ENCODE peak calls at places on chromosomes 3 and 15, in six cellular contexts. C, T, G, B, O and Q are unnamed samples.

GRCh38 chr3:67688231-67688630 is 33.8 kb upstream of the SUCLG2 start:
- DNase-seq in C (no peak), T (no peak), G (no peak), B (no peak), O (no peak), Q (no peak)

GRCh38 chr15:82995938-82996337 is 9.9 kb downstream of the RAMAC start:
- DNase-seq in C (no peak), T (no peak), G (no peak), B (no peak), O (no peak), Q (no peak)

GRCh38 chr3:12345141-12345561 is 56.3 kb downstream of the PPARG start:
- DNase-seq in C (no peak), T (no peak), G (no peak), B (no peak), O (no peak), Q (no peak)

GRCh38 chr15:67746022-67746421 is 79.3 kb upstream of the SKOR1 start:
- DNase-seq in C (no peak), T (no peak), G (no peak), B (no peak), O (no peak), Q (no peak)

GRCh38 chr3:35908366-35909232 is 269.3 kb downstream of the ARPP21 start:
- DNase-seq in C (peak; percentile 44), T (peak; percentile 1), G (peak; percentile 9), B (peak; percentile 32), O (peak; percentile 85), Q (no peak)

GRCh38 chr3:100710355-100711198 is 1.3 kb downstream of the TFG start:
- DNase-seq in C (peak; percentile 58), T (peak; percentile 32), G (peak; percentile 34), B (peak; percentile 45), O (peak; percentile 55), Q (peak; percentile 40)

GRCh38 chr15:27956285-27956684 is 142.8 kb downstream of the OCA2 start:
- DNase-seq in C (no peak), T (no peak), G (no peak), B (no peak), O (no peak), Q (no peak)

GRCh38 chr15:101206173-101206572 is 45.7 kb downstream of the CHSY1 start:
- DNase-seq in C (no peak), T (no peak), G (no peak), B (no peak), O (no peak), Q (no peak)

GRCh38 chr3:18189651-18190050 is 235.5 kb downstream of the SATB1 start:
- DNase-seq in C (no peak), T (no peak), G (no peak), B (no peak), O (no peak), Q (no peak)

GRCh38 chr3:74067296-74067695 is 442.6 kb upstream of the PDZRN3 start:
- DNase-seq in C (no peak), T (no peak), G (no peak), B (no peak), O (no peak), Q (no peak)

GRCh38 chr3:162130582-162130981 is 634.0 kb downstream of the OTOL1 start:
- DNase-seq in C (no peak), T (no peak), G (no peak), B (no peak), O (no peak), Q (no peak)

GRCh38 chr3:153029350-153029749 is 132.7 kb upstream of the RAP2B start:
- DNase-seq in C (no peak), T (no peak), G (no peak), B (peak; percentile 42), O (no peak), Q (no peak)

GRCh38 chr15:87755226-87755625 is 501.3 kb downstream of the NTRK3 start:
- DNase-seq in C (no peak), T (no peak), G (no peak), B (no peak), O (no peak), Q (no peak)

GRCh38 chr3:10600159-10601125 is 95.1 kb upstream of the ATP2B2 start:
- DNase-seq in C (no peak), T (no peak), G (no peak), B (no peak), O (no peak), Q (no peak)

GRCh38 chr3:15616053-15616452 is 14.5 kb downstream of the BTD start:
- DNase-seq in C (no peak), T (no peak), G (no peak), B (no peak), O (no peak), Q (no peak)

GRCh38 chr3:15610083-15610482 is 8.5 kb downstream of the BTD start:
- DNase-seq in C (peak; percentile 63), T (no peak), G (no peak), B (no peak), O (no peak), Q (no peak)

GRCh38 chr3:15611018-15611417 is 9.5 kb downstream of the BTD start:
- DNase-seq in C (no peak), T (no peak), G (no peak), B (no peak), O (no peak), Q (no peak)

GRCh38 chr3:15612001-15612400 is 10.5 kb downstream of the BTD start:
- DNase-seq in C (no peak), T (no peak), G (no peak), B (no peak), O (no peak), Q (no peak)

DNA sequence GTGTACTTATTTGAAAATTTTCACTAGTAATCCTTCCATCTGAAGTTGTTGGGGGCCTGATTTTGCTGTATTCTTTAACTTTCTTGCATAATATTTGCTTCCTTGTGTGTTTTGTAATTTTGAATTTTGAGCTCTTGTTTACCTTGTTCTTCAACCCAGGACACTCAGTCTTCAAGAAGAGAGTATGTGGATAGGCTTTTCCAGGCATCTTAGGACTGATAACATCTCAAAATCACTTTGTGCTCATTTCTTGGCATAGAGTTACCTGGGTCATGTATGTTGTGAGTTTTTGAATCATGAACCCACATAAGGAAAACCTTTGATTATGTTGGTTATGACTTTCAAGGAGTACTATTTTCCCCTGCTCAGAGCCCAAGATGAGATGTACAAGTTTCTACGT is 13.4 kb downstream of the BTD start:
- DNase-seq in C (no peak), T (no peak), G (no peak), B (no peak), O (no peak), Q (no peak)
- TF ChIP-seq POLR2A in C (no peak), T (no peak), G (no peak), B (no peak), O (no peak), Q (no peak)

GRCh38 chr15:38391186-38391585 is 62.7 kb upstream of the FAM98B start:
- DNase-seq in C (no peak), T (no peak), G (no peak), B (no peak), O (no peak), Q (no peak)

DNA sequence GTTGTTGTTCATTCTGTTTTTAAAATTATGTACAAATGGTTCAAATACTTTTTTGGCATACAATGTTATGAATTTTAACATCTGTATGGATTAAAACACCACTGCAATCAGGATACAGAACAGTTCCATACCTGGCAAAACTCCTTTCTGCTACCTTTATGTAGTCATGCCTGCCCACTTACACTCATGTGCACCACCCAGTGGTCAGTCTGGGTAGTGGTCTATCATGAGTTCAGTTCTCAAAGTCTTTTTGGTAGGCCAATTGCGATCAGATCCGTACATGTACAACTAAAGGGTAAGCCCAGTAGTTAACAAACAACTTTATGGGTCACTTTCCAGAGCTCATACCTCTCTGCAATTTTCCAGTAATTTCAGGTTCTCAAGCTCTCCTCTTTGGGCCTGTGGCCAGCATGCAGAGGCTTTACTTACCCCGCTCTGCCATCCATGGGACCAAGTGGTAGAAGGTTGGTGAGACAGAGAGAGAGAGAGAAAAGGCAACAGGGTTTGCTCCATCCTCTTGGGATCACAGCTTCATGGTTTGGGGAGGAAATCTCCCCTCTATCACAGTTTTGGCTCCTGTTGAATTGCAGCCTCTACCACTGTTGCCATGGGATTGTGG is 63.9 kb upstream of the FAM98B start:
- DNase-seq in C (peak; percentile 58), T (no peak), G (peak; percentile 15), B (peak; percentile 55), O (peak; percentile 89), Q (no peak)
- TF ChIP-seq TAF1 in C (no peak), T (no peak), G (no peak), B (no peak), O (no peak), Q (no peak)

GRCh38 chr3:126200534-126200933 is 20.1 kb upstream of the ALDH1L1 start:
- DNase-seq in C (no peak), T (no peak), G (no peak), B (no peak), O (no peak), Q (no peak)

GRCh38 chr3:126199256-126199655 is 18.9 kb upstream of the ALDH1L1 start:
- DNase-seq in C (no peak), T (no peak), G (no peak), B (no peak), O (no peak), Q (no peak)

GRCh38 chr3:126194713-126195305 is 14.4 kb upstream of the ALDH1L1 start:
- DNase-seq in C (no peak), T (no peak), G (no peak), B (no peak), O (no peak), Q (no peak)

GRCh38 chr3:126197854-126198584 is 17.6 kb upstream of the ALDH1L1 start:
- DNase-seq in C (peak; percentile 62), T (peak; percentile 41), G (no peak), B (peak; percentile 28), O (peak; percentile 81), Q (peak; percentile 29)

DNA sequence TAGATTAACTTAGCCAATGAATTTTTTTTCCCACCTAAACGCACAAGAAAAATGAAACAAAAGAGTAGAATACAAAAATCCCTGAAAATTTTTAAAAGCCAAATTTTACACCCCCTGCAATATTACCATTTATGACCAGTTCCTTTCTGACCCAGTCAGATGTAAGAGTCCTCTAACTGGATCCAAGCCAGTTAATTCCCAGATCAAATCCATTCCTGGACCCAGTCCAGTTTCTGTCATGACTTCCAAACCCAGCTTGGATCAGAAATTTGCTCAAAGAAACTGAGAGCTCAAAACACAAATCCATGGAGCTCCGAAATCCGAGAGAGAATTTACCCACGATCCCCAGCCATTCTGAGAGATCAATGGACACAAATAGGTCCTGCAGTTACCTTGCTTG is 17.0 kb upstream of the ALDH1L1 start:
- DNase-seq in C (no peak), T (no peak), G (no peak), B (no peak), O (no peak), Q (no peak)
- TF ChIP-seq POLR2AphosphoS5 in C (no peak), T (no peak), G (no peak), B (no peak), O (no peak), Q (no peak)

DNA sequence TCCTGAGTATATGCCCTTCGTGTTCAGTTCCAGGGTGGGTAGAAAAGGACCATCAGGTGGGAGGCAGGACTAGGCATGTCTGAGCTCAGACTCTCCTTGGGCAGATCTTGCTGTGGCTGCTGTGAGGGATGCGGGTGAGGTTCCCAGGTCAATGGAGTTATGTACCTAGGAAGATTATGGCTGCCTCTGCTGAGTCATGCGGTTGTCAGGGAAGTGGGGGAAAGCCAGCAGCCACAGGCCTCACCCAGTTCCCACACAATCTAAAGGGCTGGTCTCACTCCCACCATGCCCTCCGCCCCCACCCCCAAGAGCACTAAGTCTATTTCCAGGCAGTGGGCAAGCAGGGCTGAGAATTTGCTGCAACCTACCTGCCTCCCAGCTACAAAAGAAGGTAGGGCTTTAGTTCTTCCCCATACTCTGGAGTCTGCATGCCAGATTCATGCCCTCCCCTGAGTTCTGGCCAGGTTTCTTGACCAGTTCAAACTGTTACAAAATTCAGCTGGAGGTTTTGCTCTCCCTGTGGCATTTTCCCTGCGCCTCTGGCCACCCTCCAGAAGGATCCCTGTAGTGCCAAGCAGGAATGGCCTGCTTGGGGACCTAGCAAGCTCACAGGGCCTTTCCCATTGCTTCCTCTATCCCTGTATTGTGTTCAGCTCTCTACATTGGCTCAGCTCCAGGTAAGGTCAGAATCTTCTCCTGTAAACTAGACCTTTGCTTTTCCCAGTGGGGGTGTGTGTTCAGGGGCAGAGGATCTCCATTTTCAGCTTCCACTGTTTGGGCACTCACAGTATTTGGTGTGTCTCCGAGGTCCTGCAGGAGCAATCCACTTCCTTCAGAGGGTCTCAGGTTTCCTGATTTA is 12.7 kb upstream of the TMCO5A start:
- DNase-seq in C (no peak), T (no peak), G (no peak), B (no peak), O (no peak), Q (no peak)
- TF ChIP-seq POLR2A in C (no peak), T (no peak), G (no peak), B (no peak), O (no peak), Q (no peak)